ENCODE peak calls at places on chromosomes 12 and 14, in six cellular contexts. G is NCI-H1092; R is GM23248; L is EH; Z is activated CD4-positive, alpha-beta T cell treated with anti-CD3 and anti-CD28 coated beads, Interleukin-2, amount 10 ng/mL, durations not matched to agents 7 days and 5 days; B is NCI-H146. Q is an unnamed sample.

GRCh38 chr12:28360253-28360652 is 170.0 kb downstream of the CCDC91 start:
- DNase-seq in G (no peak), R (no peak), L (no peak), Z (no peak), B (no peak), Q (no peak)

GRCh38 chr12:106251636-106252035 is 3.8 kb upstream of the CKAP4 start:
- DNase-seq in G (no peak), R (peak; percentile 61), L (peak; percentile 86), Z (no peak), B (no peak), Q (peak; percentile 40)

GRCh38 chr12:117165342-117165741 is 24.9 kb downstream of the FBXO21 start:
- DNase-seq in G (peak; percentile 27), R (no peak), L (no peak), Z (no peak), B (no peak), Q (no peak)

GRCh38 chr12:13250416-13250815 is 53.9 kb downstream of the EMP1 start:
- DNase-seq in G (no peak), R (peak; percentile 91), L (peak; percentile 62), Z (no peak), B (no peak), Q (peak; percentile 68)

GRCh38 chr12:68641138-68641537 is 30.4 kb downstream of the RAP1B start:
- DNase-seq in G (no peak), R (no peak), L (no peak), Z (peak; percentile 71), B (no peak), Q (no peak)

GRCh38 chr12:12007001-12007712 is 63.6 kb upstream of the BCL2L14 start:
- DNase-seq in G (no peak), R (peak; percentile 58), L (peak; percentile 82), Z (peak; percentile 35), B (no peak), Q (peak; percentile 53)

GRCh38 chr14:23327947-23328744 is 6.9 kb downstream of the PABPN1 start:
- DNase-seq in G (peak; percentile 71), R (peak; percentile 78), L (peak; percentile 79), Z (peak; percentile 76), B (peak; percentile 69), Q (peak; percentile 78)

GRCh38 chr14:52263190-52263589 is 4.3 kb upstream of the PTGDR start:
- DNase-seq in G (no peak), R (no peak), L (no peak), Z (no peak), B (no peak), Q (no peak)

GRCh38 chr12:4450551-4451112 is 5.0 kb upstream of the FGF6 start:
- DNase-seq in G (no peak), R (no peak), L (peak; percentile 0), Z (no peak), B (no peak), Q (no peak)

GRCh38 chr14:32256606-32257005 is 53.5 kb upstream of the RNU6-8 start:
- DNase-seq in G (no peak), R (peak; percentile 49), L (peak; percentile 35), Z (no peak), B (no peak), Q (peak; percentile 67)

GRCh38 chr14:100673807-100674154 is 52.9 kb upstream of the DLK1 start:
- DNase-seq in G (no peak), R (no peak), L (no peak), Z (no peak), B (no peak), Q (no peak)

GRCh38 chr12:118850244-118850825 is 131.0 kb upstream of the SRRM4 start:
- DNase-seq in G (no peak), R (no peak), L (no peak), Z (peak; percentile 16), B (peak; percentile 73), Q (no peak)

GRCh38 chr12:131041968-131042847 is 88.5 kb downstream of the ADGRD1 start:
- DNase-seq in G (no peak), R (no peak), L (no peak), Z (no peak), B (no peak), Q (no peak)

GRCh38 chr12:79086546-79086945 is 222.0 kb downstream of the SYT1 start:
- DNase-seq in G (no peak), R (no peak), L (no peak), Z (no peak), B (no peak), Q (no peak)

GRCh38 chr14:90554341-90554740 is 157.5 kb downstream of the CALM1 start:
- DNase-seq in G (peak; percentile 67), R (no peak), L (no peak), Z (no peak), B (no peak), Q (no peak)

GRCh38 chr12:86193931-86194330 is 62.3 kb downstream of the MGAT4C start:
- DNase-seq in G (no peak), R (no peak), L (no peak), Z (no peak), B (no peak), Q (peak; percentile 51)

GRCh38 chr12:17372508-17372907 is 717.5 kb downstream of the RERGL start:
- DNase-seq in G (no peak), R (no peak), L (no peak), Z (no peak), B (peak; percentile 46), Q (no peak)

GRCh38 chr14:96267336-96267735 is 11.3 kb downstream of the BDKRB1 start:
- DNase-seq in G (no peak), R (peak; percentile 71), L (peak; percentile 91), Z (no peak), B (peak; percentile 64), Q (peak; percentile 82)

GRCh38 chr12:89733579-89734201 is 25.1 kb upstream of the ATP2B1 start:
- DNase-seq in G (no peak), R (peak; percentile 89), L (peak; percentile 95), Z (peak; percentile 16), B (no peak), Q (peak; percentile 96)

GRCh38 chr14:85536835-85537195 is 6.9 kb downstream of the FLRT2 start:
- DNase-seq in G (no peak), R (peak; percentile 55), L (peak; percentile 20), Z (no peak), B (no peak), Q (peak; percentile 72)

GRCh38 chr12:76586764-76587395 is 27.3 kb upstream of the OSBPL8 start:
- DNase-seq in G (no peak), R (peak; percentile 76), L (peak; percentile 61), Z (peak; percentile 67), B (peak; percentile 26), Q (peak; percentile 70)

GRCh38 chr12:32390572-32391219 is 8.7 kb upstream of the FGD4 start:
- DNase-seq in G (peak; percentile 62), R (peak; percentile 33), L (no peak), Z (peak; percentile 43), B (no peak), Q (peak; percentile 13)

GRCh38 chr12:3337944-3338343 is 153.1 kb upstream of the PRMT8 start:
- DNase-seq in G (no peak), R (no peak), L (no peak), Z (no peak), B (no peak), Q (no peak)

GRCh38 chr12:116427200-116427932 is 131.8 kb upstream of the MAP1LC3B2 start:
- DNase-seq in G (no peak), R (peak; percentile 53), L (peak; percentile 72), Z (no peak), B (no peak), Q (no peak)

GRCh38 chr12:604956-605355 is 58.3 kb downstream of the NINJ2 start:
- DNase-seq in G (no peak), R (no peak), L (no peak), Z (no peak), B (no peak), Q (no peak)

GRCh38 chr14:99415496-99416281 is 65.0 kb downstream of the SETD3 start:
- DNase-seq in G (peak; percentile 67), R (peak; percentile 86), L (peak; percentile 87), Z (peak; percentile 81), B (peak; percentile 44), Q (peak; percentile 76)

Q was measured in iris pigment epithelial cell.